ENCODE peak calls at places on chromosome 16, in four cellular contexts. M is HEK293T, B is T-helper 1 cell, C is cardiac septum. Y is an unnamed sample.

GRCh38 chr16:29710227-29711219 is 31.5 kb downstream of the QPRT start:
- DNase-seq in M (peak), B (no peak), C (no peak), Y (peak)

GRCh38 chr16:8251727-8252126 is 338.6 kb downstream of the TMEM114 start:
- DNase-seq in M (no peak), B (no peak), C (no peak), Y (no peak)

GRCh38 chr16:17367932-17368331 is 102.8 kb downstream of the XYLT1 start:
- DNase-seq in M (peak), B (no peak), C (no peak), Y (no peak)

GRCh38 chr16:12082207-12082606 is 105.7 kb downstream of the SNX29 start:
- DNase-seq in M (no peak), B (no peak), C (peak), Y (no peak)

GRCh38 chr16:81424761-81425160 is 19.8 kb upstream of the CMIP start:
- DNase-seq in M (no peak), B (no peak), C (no peak), Y (no peak)

GRCh38 chr16:73065617-73066313 is 17.8 kb upstream of the ZFHX3 start:
- DNase-seq in M (no peak), B (no peak), C (no peak), Y (peak)

GRCh38 chr16:71467810-71468209 is 5.8 kb upstream of the ZNF23 start:
- DNase-seq in M (peak), B (no peak), C (no peak), Y (no peak)

GRCh38 chr16:70630960-70631745 is 15.2 kb upstream of the IL34 start:
- DNase-seq in M (no peak), B (no peak), C (no peak), Y (no peak)

GRCh38 chr16:82583415-82583814 is 43.4 kb upstream of the CDH13 start:
- DNase-seq in M (no peak), B (no peak), C (no peak), Y (no peak)

GRCh38 chr16:19223235-19223847 is 55.3 kb downstream of the SYT17 start:
- DNase-seq in M (peak), B (no peak), C (no peak), Y (no peak)

GRCh38 chr16:79707867-79708266 is 107.3 kb upstream of the MAF start:
- DNase-seq in M (no peak), B (no peak), C (peak), Y (no peak)

GRCh38 chr16:79347176-79347715 is 253.3 kb downstream of the MAF start:
- DNase-seq in M (no peak), B (no peak), C (no peak), Y (no peak)

GRCh38 chr16:2532494-2533141 is 1.4 kb upstream of the CEMP1 start:
- DNase-seq in M (no peak), B (peak), C (no peak), Y (peak)

GRCh38 chr16:61890346-61890745 is 145.9 kb downstream of the CDH8 start:
- DNase-seq in M (no peak), B (no peak), C (no peak), Y (no peak)

GRCh38 chr16:53129281-53130192 is 74.7 kb downstream of the CHD9 start:
- DNase-seq in M (peak), B (no peak), C (no peak), Y (peak)

Y was measured in HuH-7.5.